ENCODE peak calls at places on chromosomes 12 and 14, in eight cellular contexts. One of them, this sample, is unnamed.
A peak's percentile ranks its signal among the peaks of the same experiment; 100 is the strongest.

GRCh38 chr12:99852666-99853065 is 132.1 kb downstream of the ANKS1B start:
- DNase-seq in GM23248: no peak
- DNase-seq in HCT116: no peak
- DNase-seq in astrocyte: no peak
- DNase-seq in H9: peak; percentile 60
- DNase-seq in IMR-90: no peak
- DNase-seq in PC-3: no peak
- DNase-seq in MM.1S: no peak
- DNase-seq in this sample: no peak

GRCh38 chr12:40054554-40055226 is 51.2 kb downstream of the SLC2A13 start:
- DNase-seq in astrocyte: peak; percentile 73
- DNase-seq in MM.1S: no peak
- DNase-seq in H9: no peak
- DNase-seq in HCT116: no peak
- DNase-seq in PC-3: peak; percentile 61
- DNase-seq in GM23248: peak; percentile 93
- DNase-seq in IMR-90: peak; percentile 80
- DNase-seq in this sample: peak; percentile 73

GRCh38 chr14:89600950-89601826 is 184.2 kb upstream of the FOXN3 start:
- DNase-seq in H9: no peak
- DNase-seq in GM23248: peak; percentile 45
- DNase-seq in PC-3: no peak
- DNase-seq in IMR-90: no peak
- DNase-seq in MM.1S: no peak
- DNase-seq in astrocyte: peak; percentile 83
- DNase-seq in HCT116: no peak
- DNase-seq in this sample: no peak

GRCh38 chr14:103065861-103066260 is 8.5 kb upstream of the CDC42BPB start:
- DNase-seq in MM.1S: no peak
- DNase-seq in astrocyte: no peak
- DNase-seq in H9: no peak
- DNase-seq in GM23248: no peak
- DNase-seq in PC-3: no peak
- DNase-seq in HCT116: no peak
- DNase-seq in IMR-90: no peak
- DNase-seq in this sample: no peak

GRCh38 chr12:56522486-56523193 is 1.0 kb downstream of the RBMS2 start:
- DNase-seq in H9: no peak
- DNase-seq in HCT116: no peak
- DNase-seq in astrocyte: peak; percentile 60
- DNase-seq in IMR-90: peak; percentile 13
- DNase-seq in PC-3: peak; percentile 27
- DNase-seq in MM.1S: no peak
- DNase-seq in GM23248: peak; percentile 59
- DNase-seq in this sample: no peak

GRCh38 chr12:110846615-110847566 is at the start of gene CCDC63:
- DNase-seq in HCT116: peak; percentile 68
- DNase-seq in H9: peak; percentile 87
- DNase-seq in PC-3: peak; percentile 62
- DNase-seq in GM23248: peak; percentile 60
- DNase-seq in IMR-90: no peak
- DNase-seq in astrocyte: peak; percentile 37
- DNase-seq in MM.1S: peak; percentile 24
- DNase-seq in this sample: peak; percentile 41

GRCh38 chr14:89304972-89305703 is 111.9 kb downstream of the FOXN3 start:
- DNase-seq in astrocyte: peak; percentile 81
- DNase-seq in GM23248: peak; percentile 82
- DNase-seq in PC-3: peak; percentile 77
- DNase-seq in HCT116: no peak
- DNase-seq in H9: no peak
- DNase-seq in IMR-90: peak; percentile 78
- DNase-seq in MM.1S: peak; percentile 63
- DNase-seq in this sample: peak; percentile 87

GRCh38 chr12:124420972-124421674 is 126.2 kb downstream of the RFLNA start:
- DNase-seq in HCT116: no peak
- DNase-seq in IMR-90: no peak
- DNase-seq in PC-3: no peak
- DNase-seq in astrocyte: no peak
- DNase-seq in MM.1S: no peak
- DNase-seq in GM23248: no peak
- DNase-seq in H9: no peak
- DNase-seq in this sample: no peak

GRCh38 chr14:65312859-65313258 is 99.7 kb upstream of the FUT8 start:
- DNase-seq in astrocyte: no peak
- DNase-seq in MM.1S: no peak
- DNase-seq in IMR-90: no peak
- DNase-seq in HCT116: no peak
- DNase-seq in PC-3: no peak
- DNase-seq in H9: peak; percentile 36
- DNase-seq in GM23248: no peak
- DNase-seq in this sample: no peak

GRCh38 chr14:69672372-69672771 is 61.0 kb downstream of the SUSD6 start:
- DNase-seq in PC-3: no peak
- DNase-seq in IMR-90: no peak
- DNase-seq in astrocyte: no peak
- DNase-seq in MM.1S: no peak
- DNase-seq in H9: no peak
- DNase-seq in GM23248: no peak
- DNase-seq in HCT116: no peak
- DNase-seq in this sample: no peak

GRCh38 chr12:115752151-115752550 is 525.3 kb downstream of the MED13L start:
- DNase-seq in H9: no peak
- DNase-seq in astrocyte: peak; percentile 47
- DNase-seq in MM.1S: no peak
- DNase-seq in IMR-90: peak; percentile 54
- DNase-seq in PC-3: peak; percentile 52
- DNase-seq in GM23248: peak; percentile 20
- DNase-seq in HCT116: no peak
- DNase-seq in this sample: peak; percentile 63

GRCh38 chr14:104818714-104819161 is 17.8 kb downstream of the ZBTB42 start:
- DNase-seq in MM.1S: no peak
- DNase-seq in PC-3: no peak
- DNase-seq in HCT116: no peak
- DNase-seq in GM23248: no peak
- DNase-seq in IMR-90: no peak
- DNase-seq in astrocyte: no peak
- DNase-seq in H9: no peak
- DNase-seq in this sample: no peak

GRCh38 chr12:24500466-24501232 is 448.3 kb downstream of the BCAT1 start:
- DNase-seq in GM23248: peak; percentile 1
- DNase-seq in IMR-90: peak; percentile 50
- DNase-seq in HCT116: no peak
- DNase-seq in astrocyte: peak; percentile 36
- DNase-seq in MM.1S: no peak
- DNase-seq in PC-3: no peak
- DNase-seq in H9: no peak
- DNase-seq in this sample: peak; percentile 74

GRCh38 chr14:36952702-36953101 is 219.7 kb downstream of the SLC25A21 start:
- DNase-seq in MM.1S: no peak
- DNase-seq in PC-3: peak; percentile 96
- DNase-seq in GM23248: peak; percentile 88
- DNase-seq in H9: no peak
- DNase-seq in astrocyte: peak; percentile 75
- DNase-seq in HCT116: peak; percentile 34
- DNase-seq in IMR-90: peak; percentile 53
- DNase-seq in this sample: peak; percentile 84

GRCh38 chr12:113424915-113425823 is 3.0 kb downstream of the SDSL start:
- DNase-seq in GM23248: peak; percentile 61
- DNase-seq in HCT116: no peak
- DNase-seq in MM.1S: peak; percentile 12
- DNase-seq in IMR-90: peak; percentile 48
- DNase-seq in PC-3: peak; percentile 59
- DNase-seq in H9: peak; percentile 86
- DNase-seq in astrocyte: no peak
- DNase-seq in this sample: peak; percentile 33

GRCh38 chr14:21109377-21110260 is 8.8 kb downstream of the TMEM253 start:
- DNase-seq in astrocyte: no peak
- DNase-seq in IMR-90: no peak
- DNase-seq in PC-3: peak; percentile 10
- DNase-seq in MM.1S: no peak
- DNase-seq in H9: no peak
- DNase-seq in HCT116: no peak
- DNase-seq in GM23248: no peak
- DNase-seq in this sample: no peak

GRCh38 chr12:7667025-7667575 is 1.4 kb upstream of the APOBEC1 start:
- DNase-seq in GM23248: peak; percentile 47
- DNase-seq in PC-3: peak; percentile 15
- DNase-seq in astrocyte: no peak
- DNase-seq in IMR-90: no peak
- DNase-seq in H9: no peak
- DNase-seq in HCT116: peak; percentile 19
- DNase-seq in MM.1S: peak; percentile 48
- DNase-seq in this sample: no peak

GRCh38 chr14:52467515-52468266 is 84.6 kb downstream of the TXNDC16 start:
- DNase-seq in HCT116: no peak
- DNase-seq in GM23248: no peak
- DNase-seq in MM.1S: peak; percentile 52
- DNase-seq in H9: no peak
- DNase-seq in IMR-90: no peak
- DNase-seq in astrocyte: no peak
- DNase-seq in PC-3: no peak
- DNase-seq in this sample: no peak

GRCh38 chr14:94670692-94671285 is 58.6 kb downstream of the SERPINA3 start:
- DNase-seq in MM.1S: no peak
- DNase-seq in GM23248: no peak
- DNase-seq in astrocyte: no peak
- DNase-seq in PC-3: no peak
- DNase-seq in IMR-90: no peak
- DNase-seq in HCT116: no peak
- DNase-seq in H9: no peak
- DNase-seq in this sample: no peak

DNA sequence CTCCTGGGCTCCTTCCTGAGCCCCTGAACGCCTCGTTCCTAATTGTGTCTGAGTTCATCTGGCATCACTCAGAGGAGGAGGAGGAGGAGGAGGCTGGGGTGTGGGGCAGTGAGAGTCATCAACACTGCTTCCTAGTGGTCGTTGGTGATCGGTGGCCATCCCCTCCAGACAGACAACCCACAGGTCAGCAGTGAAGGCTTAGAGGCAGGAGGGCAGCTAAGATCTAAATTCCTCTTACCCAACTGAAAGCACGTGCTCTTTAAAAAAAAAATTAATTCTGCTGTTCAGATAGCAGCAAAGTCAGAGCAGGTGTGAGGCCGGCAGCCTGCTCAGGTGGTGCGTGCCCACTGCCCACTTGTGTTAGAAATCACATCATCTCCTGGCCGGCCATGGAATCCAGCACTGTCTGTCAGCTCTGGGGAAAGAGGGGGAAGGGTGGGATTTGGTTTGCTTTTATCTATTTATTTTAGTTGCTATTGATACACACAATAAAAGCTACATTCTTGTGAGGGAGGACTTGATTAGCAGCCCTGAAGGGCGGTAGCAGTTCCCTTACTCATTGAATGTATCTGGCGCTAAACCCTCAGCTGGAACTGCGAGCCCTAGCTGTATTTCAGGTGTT is 46.6 kb downstream of the PPP2R5C start:
- DNase-seq in IMR-90: no peak
- DNase-seq in HCT116: no peak
- DNase-seq in PC-3: no peak
- DNase-seq in astrocyte: no peak
- DNase-seq in GM23248: peak; percentile 16
- DNase-seq in H9: peak; percentile 81
- DNase-seq in MM.1S: no peak
- DNase-seq in this sample: no peak
- H3K9ac ChIP-seq in IMR-90: no peak overlapping the region
- H3K9ac ChIP-seq in HCT116: peak overlapping the region; percentile 8
- H3K9ac ChIP-seq in PC-3: no peak overlapping the region
- H3K9ac ChIP-seq in astrocyte: peak overlapping the region; percentile 6
- H3K9ac ChIP-seq in GM23248: peak overlapping the region; percentile 28
- H3K9ac ChIP-seq in H9: no peak overlapping the region
- H3K9ac ChIP-seq in MM.1S: no peak overlapping the region
- H3K9ac ChIP-seq in this sample: no peak overlapping the region

GRCh38 chr12:19234991-19235876 is 105.7 kb downstream of the PLEKHA5 start:
- DNase-seq in H9: no peak
- DNase-seq in IMR-90: peak; percentile 67
- DNase-seq in astrocyte: peak; percentile 62
- DNase-seq in PC-3: no peak
- DNase-seq in GM23248: peak; percentile 52
- DNase-seq in HCT116: no peak
- DNase-seq in MM.1S: no peak
- DNase-seq in this sample: peak; percentile 64
- H3K9ac ChIP-seq in H9: no peak overlapping the region
- H3K9ac ChIP-seq in IMR-90: no peak overlapping the region
- H3K9ac ChIP-seq in astrocyte: no peak overlapping the region
- H3K9ac ChIP-seq in PC-3: no peak overlapping the region
- H3K9ac ChIP-seq in GM23248: peak overlapping the region; percentile 7
- H3K9ac ChIP-seq in HCT116: no peak overlapping the region
- H3K9ac ChIP-seq in MM.1S: no peak overlapping the region
- H3K9ac ChIP-seq in this sample: no peak overlapping the region

DNA sequence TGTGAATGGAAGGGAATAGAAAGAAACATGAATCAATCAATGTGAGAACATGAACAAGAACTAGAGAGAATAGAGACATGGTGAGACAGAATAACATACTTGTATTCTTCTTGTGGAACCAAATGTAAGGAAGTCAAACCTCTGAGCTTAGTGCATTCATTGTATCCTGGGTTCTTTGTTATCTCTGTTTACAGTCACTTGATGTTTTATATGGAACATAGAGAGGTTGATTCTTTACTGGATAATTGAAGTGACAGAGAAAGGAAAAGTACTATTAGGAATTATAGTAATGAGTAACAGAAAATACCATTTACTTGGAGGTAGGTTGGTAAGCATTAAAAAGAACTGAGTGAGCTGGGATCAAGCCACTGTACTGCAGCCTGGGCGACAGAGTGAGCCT is 2.5 kb upstream of the WNK1 start:
- DNase-seq in astrocyte: no peak
- DNase-seq in GM23248: peak; percentile 19
- DNase-seq in HCT116: no peak
- DNase-seq in H9: no peak
- DNase-seq in MM.1S: no peak
- DNase-seq in PC-3: no peak
- DNase-seq in IMR-90: no peak
- DNase-seq in this sample: no peak
- H3K9ac ChIP-seq in astrocyte: no peak overlapping the region
- H3K9ac ChIP-seq in GM23248: peak overlapping the region; percentile 75
- H3K9ac ChIP-seq in HCT116: no peak overlapping the region
- H3K9ac ChIP-seq in H9: no peak overlapping the region
- H3K9ac ChIP-seq in MM.1S: peak overlapping the region; percentile 60
- H3K9ac ChIP-seq in PC-3: peak overlapping the region; percentile 60
- H3K9ac ChIP-seq in IMR-90: no peak overlapping the region
- H3K9ac ChIP-seq in this sample: no peak overlapping the region

GRCh38 chr12:109592905-109593272 is 19.3 kb downstream of the MVK start:
- DNase-seq in GM23248: no peak
- DNase-seq in HCT116: no peak
- DNase-seq in MM.1S: no peak
- DNase-seq in astrocyte: no peak
- DNase-seq in PC-3: no peak
- DNase-seq in H9: no peak
- DNase-seq in IMR-90: no peak
- DNase-seq in this sample: no peak
- H3K9ac ChIP-seq in GM23248: no peak overlapping the region
- H3K9ac ChIP-seq in HCT116: no peak overlapping the region
- H3K9ac ChIP-seq in MM.1S: no peak overlapping the region
- H3K9ac ChIP-seq in astrocyte: no peak overlapping the region
- H3K9ac ChIP-seq in PC-3: no peak overlapping the region
- H3K9ac ChIP-seq in H9: no peak overlapping the region
- H3K9ac ChIP-seq in IMR-90: no peak overlapping the region
- H3K9ac ChIP-seq in this sample: no peak overlapping the region

GRCh38 chr14:38536376-38537038 is 280.6 kb upstream of the CLEC14A start:
- DNase-seq in GM23248: peak; percentile 71
- DNase-seq in H9: no peak
- DNase-seq in PC-3: no peak
- DNase-seq in IMR-90: peak; percentile 8
- DNase-seq in HCT116: no peak
- DNase-seq in astrocyte: no peak
- DNase-seq in MM.1S: no peak
- DNase-seq in this sample: no peak
- H3K9ac ChIP-seq in GM23248: no peak overlapping the region
- H3K9ac ChIP-seq in H9: no peak overlapping the region
- H3K9ac ChIP-seq in PC-3: no peak overlapping the region
- H3K9ac ChIP-seq in IMR-90: no peak overlapping the region
- H3K9ac ChIP-seq in HCT116: no peak overlapping the region
- H3K9ac ChIP-seq in astrocyte: no peak overlapping the region
- H3K9ac ChIP-seq in MM.1S: no peak overlapping the region
- H3K9ac ChIP-seq in this sample: no peak overlapping the region